ENCODE peak calls at places on chromosomes 12 and 14, in ten cellular contexts. H, Z, F, M, N, U, Y, Q, O and C are unnamed samples.

GRCh38 chr12:6330192-6330591 is 11.7 kb downstream of the TNFRSF1A start:
- DNase-seq in H (no peak), Z (no peak), F (no peak), M (no peak), N (no peak), U (no peak), Y (no peak), Q (no peak), O (no peak), C (no peak)

GRCh38 chr14:76810953-76811400 is 1.7 kb downstream of the ANGEL1 start:
- DNase-seq in H (no peak), Z (peak), F (peak), M (peak), N (no peak), U (no peak), Y (peak), Q (peak), O (peak), C (no peak)

GRCh38 chr12:54404061-54405004 is 14.7 kb downstream of the ITGA5 start:
- DNase-seq in H (no peak), Z (peak), F (peak), M (peak), N (peak), U (no peak), Y (peak), Q (peak), O (peak), C (peak)

GRCh38 chr14:63787995-63788946 is 60.4 kb upstream of the SGPP1 start:
- DNase-seq in H (no peak), Z (no peak), F (no peak), M (no peak), N (no peak), U (no peak), Y (no peak), Q (no peak), O (no peak), C (no peak)

GRCh38 chr12:91357381-91357780 is 174.8 kb upstream of the DCN start:
- DNase-seq in H (no peak), Z (no peak), F (no peak), M (no peak), N (no peak), U (no peak), Y (no peak), Q (no peak), O (no peak), C (no peak)

GRCh38 chr12:125650587-125650986 is 585.4 kb downstream of the AACS start:
- DNase-seq in H (no peak), Z (no peak), F (no peak), M (no peak), N (no peak), U (no peak), Y (no peak), Q (no peak), O (no peak), C (no peak)

GRCh38 chr14:35991356-35991755 is 165.2 kb downstream of the BRMS1L start:
- DNase-seq in H (no peak), Z (no peak), F (no peak), M (no peak), N (no peak), U (no peak), Y (no peak), Q (no peak), O (no peak), C (no peak)

GRCh38 chr14:20350860-20351259 is 7.4 kb downstream of the PARP2 start:
- DNase-seq in H (no peak), Z (peak), F (no peak), M (no peak), N (no peak), U (no peak), Y (no peak), Q (no peak), O (peak), C (no peak)

GRCh38 chr12:6312529-6313325 is 2.2 kb downstream of the PLEKHG6 start:
- DNase-seq in H (no peak), Z (no peak), F (no peak), M (no peak), N (no peak), U (peak), Y (no peak), Q (peak), O (peak), C (peak)

GRCh38 chr14:39841088-39841487 is 408.9 kb upstream of the FBXO33 start:
- DNase-seq in H (no peak), Z (no peak), F (no peak), M (peak), N (no peak), U (no peak), Y (no peak), Q (peak), O (no peak), C (no peak)

GRCh38 chr12:43957732-43958131 is 121.9 kb downstream of the TMEM117 start:
- DNase-seq in H (no peak), Z (peak), F (peak), M (peak), N (no peak), U (no peak), Y (no peak), Q (peak), O (peak), C (peak)

GRCh38 chr12:69534389-69534822 is 50.9 kb upstream of the CCT2 start:
- DNase-seq in H (peak), Z (peak), F (peak), M (peak), N (no peak), U (no peak), Y (no peak), Q (peak), O (peak), C (peak)

GRCh38 chr14:58731465-58732330 is 93.9 kb downstream of the DACT1 start:
- DNase-seq in H (no peak), Z (peak), F (no peak), M (peak), N (no peak), U (no peak), Y (no peak), Q (peak), O (peak), C (no peak)

GRCh38 chr14:33210304-33210703 is 271.6 kb downstream of the NPAS3 start:
- DNase-seq in H (no peak), Z (peak), F (peak), M (no peak), N (no peak), U (no peak), Y (no peak), Q (peak), O (peak), C (no peak)

GRCh38 chr12:81261508-81262207 is 183.8 kb downstream of the ACSS3 start:
- DNase-seq in H (no peak), Z (no peak), F (no peak), M (no peak), N (no peak), U (no peak), Y (no peak), Q (no peak), O (no peak), C (no peak)

GRCh38 chr14:38391334-38391733 is 135.4 kb upstream of the CLEC14A start:
- DNase-seq in H (no peak), Z (peak), F (no peak), M (peak), N (no peak), U (no peak), Y (no peak), Q (peak), O (peak), C (no peak)

GRCh38 chr12:131046813-131047788 is 93.4 kb downstream of the ADGRD1 start:
- DNase-seq in H (no peak), Z (no peak), F (no peak), M (no peak), N (no peak), U (peak), Y (no peak), Q (no peak), O (no peak), C (no peak)

GRCh38 chr14:49512147-49512551 is 74.0 kb downstream of the RPS29 start:
- DNase-seq in H (no peak), Z (peak), F (no peak), M (peak), N (no peak), U (no peak), Y (no peak), Q (peak), O (peak), C (no peak)

GRCh38 chr12:13187399-13187798 is 9.1 kb upstream of the EMP1 start:
- DNase-seq in H (no peak), Z (no peak), F (no peak), M (peak), N (no peak), U (no peak), Y (no peak), Q (peak), O (peak), C (no peak)

GRCh38 chr14:100612879-100613455 is 25.8 kb upstream of the BEGAIN start:
- DNase-seq in H (no peak), Z (no peak), F (no peak), M (no peak), N (no peak), U (no peak), Y (no peak), Q (no peak), O (no peak), C (no peak)

GRCh38 chr14:53295985-53296582 is 143.0 kb upstream of the DDHD1 start:
- DNase-seq in H (no peak), Z (peak), F (peak), M (peak), N (peak), U (no peak), Y (peak), Q (peak), O (peak), C (no peak)

GRCh38 chr12:1933342-1933992 is 15.0 kb upstream of the CACNA2D4 start:
- DNase-seq in H (no peak), Z (no peak), F (no peak), M (no peak), N (no peak), U (no peak), Y (no peak), Q (no peak), O (peak), C (no peak)

GRCh38 chr12:11807453-11807852 is 158.0 kb downstream of the ETV6 start:
- DNase-seq in H (no peak), Z (no peak), F (no peak), M (no peak), N (no peak), U (no peak), Y (no peak), Q (no peak), O (no peak), C (peak)

GRCh38 chr12:120677765-120678473 is 9.0 kb upstream of the MLEC start:
- DNase-seq in H (peak), Z (peak), F (no peak), M (peak), N (no peak), U (peak), Y (no peak), Q (peak), O (peak), C (no peak)

GRCh38 chr14:36580141-36580855 is 2.1 kb downstream of the NKX2-8 start:
- DNase-seq in H (no peak), Z (no peak), F (no peak), M (no peak), N (no peak), U (no peak), Y (no peak), Q (no peak), O (no peak), C (no peak)

GRCh38 chr14:55327179-55327578 is 56.0 kb downstream of the FBXO34 start:
- DNase-seq in H (no peak), Z (no peak), F (no peak), M (no peak), N (no peak), U (no peak), Y (no peak), Q (no peak), O (no peak), C (no peak)

GRCh38 chr14:77641534-77642341 is 25.3 kb upstream of the SPTLC2 start:
- DNase-seq in H (peak), Z (peak), F (no peak), M (no peak), N (peak), U (peak), Y (peak), Q (peak), O (peak), C (no peak)

GRCh38 chr12:47356129-47356622 is 276.4 kb upstream of the AMIGO2 start:
- DNase-seq in H (no peak), Z (peak), F (no peak), M (no peak), N (no peak), U (no peak), Y (no peak), Q (no peak), O (no peak), C (no peak)

GRCh38 chr12:96136129-96136528 is 58.0 kb upstream of the ELK3 start:
- DNase-seq in H (no peak), Z (peak), F (no peak), M (peak), N (no peak), U (no peak), Y (no peak), Q (peak), O (peak), C (no peak)

GRCh38 chr14:71566276-71566675 is 366.0 kb upstream of the RGS6 start:
- DNase-seq in H (no peak), Z (no peak), F (no peak), M (no peak), N (no peak), U (no peak), Y (no peak), Q (no peak), O (no peak), C (no peak)

GRCh38 chr12:72264548-72265175 is 7.5 kb upstream of the TRHDE start:
- DNase-seq in H (no peak), Z (peak), F (no peak), M (peak), N (no peak), U (no peak), Y (no peak), Q (peak), O (peak), C (no peak)